ENCODE peak calls at places on chromosomes 6 and 20, in five cellular contexts. O, W, X, G and U are unnamed samples. For H3K4me1, the result is how much of the 10 kb centered on the place peaks cover.

GRCh38 chr6:26420607-26421235 is 18.6 kb downstream of the BTN3A1 start:
- DNase-seq in X (peak), O (peak), G (no peak), W (peak), U (no peak)

GRCh38 chr6:25660512-25660911 is 8.5 kb downstream of the SCGN start:
- DNase-seq in O (no peak), G (no peak), W (peak), X (no peak), U (no peak)

GRCh38 chr20:4161447-4162251 is 146.3 kb upstream of the RNF24 start:
- DNase-seq in O (peak), X (no peak), G (peak), W (no peak), U (peak)

GRCh38 chr20:1401431-1401907 is 8.6 kb upstream of the FKBP1A start:
- DNase-seq in W (no peak), X (no peak), O (no peak), G (no peak), U (no peak)

GRCh38 chr6:148857817-148858390 is 111.1 kb downstream of the UST start:
- DNase-seq in X (no peak), G (no peak), O (no peak), W (no peak), U (no peak)

GRCh38 chr6:152435816-152436215 is 201.3 kb downstream of the SYNE1 start:
- DNase-seq in O (no peak), W (no peak), X (no peak), G (no peak), U (no peak)

GRCh38 chr6:57123111-57123510 is 33.1 kb downstream of the ZNF451 start:
- DNase-seq in O (no peak), X (no peak), W (no peak), G (no peak), U (no peak)

GRCh38 chr6:132405143-132405915 is 4.1 kb upstream of the MOXD1 start:
- DNase-seq in G (no peak), O (no peak), X (no peak), W (no peak), U (no peak)

GRCh38 chr6:43798688-43799444 is 28.9 kb downstream of the VEGFA start:
- DNase-seq in W (peak), G (peak), O (peak), X (peak), U (peak)

GRCh38 chr6:7152467-7152866 is 44.7 kb downstream of the RREB1 start:
- DNase-seq in X (no peak), W (no peak), O (no peak), G (no peak), U (no peak)

GRCh38 chr6:10481101-10481500 is 40.0 kb upstream of the GCNT2 start:
- DNase-seq in X (no peak), G (no peak), W (no peak), O (no peak), U (no peak)

GRCh38 chr6:107436881-107437280 is 22.5 kb downstream of the PDSS2 start:
- DNase-seq in W (no peak), X (no peak), G (no peak), O (no peak), U (no peak)

GRCh38 chr6:127096167-127096566 is 22.3 kb upstream of the RSPO3 start:
- DNase-seq in O (no peak), W (no peak), G (no peak), X (no peak), U (no peak)

GRCh38 chr6:88301888-88302768 is 136.0 kb upstream of the CNR1 start:
- DNase-seq in G (no peak), O (no peak), W (no peak), X (no peak), U (no peak)

GRCh38 chr6:131954775-131955107 is 3.6 kb upstream of the CCN2 start:
- DNase-seq in X (peak), W (peak), O (peak), G (peak), U (peak)

GRCh38 chr6:160101262-160102205 is 20.1 kb upstream of the SLC22A1 start:
- DNase-seq in O (no peak), G (no peak), X (no peak), W (no peak), U (no peak)

GRCh38 chr20:39069976-39070375 is 107.8 kb downstream of the DHX35 start:
- DNase-seq in X (no peak), W (no peak), G (no peak), O (no peak), U (no peak)

GRCh38 chr6:143135326-143135725 is 74.6 kb downstream of the AIG1 start:
- DNase-seq in X (no peak), W (peak), O (no peak), G (no peak), U (no peak)

GRCh38 chr6:165774903-165775608 is 112.0 kb upstream of the PDE10A start:
- DNase-seq in G (no peak), O (no peak), W (peak), X (peak), U (no peak)

GRCh38 chr6:134870677-134871498 is 79.0 kb downstream of the ALDH8A1 start:
- DNase-seq in X (no peak), O (no peak), W (no peak), G (no peak), U (no peak)

GRCh38 chr20:19956976-19957375 is 60.2 kb upstream of the NAA20 start:
- DNase-seq in O (no peak), X (no peak), G (no peak), W (no peak), U (no peak)

GRCh38 chr6:31063906-31064435 is 48.4 kb downstream of the C6orf15 start:
- DNase-seq in X (no peak), W (no peak), O (no peak), G (no peak), U (no peak)

GRCh38 chr20:52494244-52494643 is 302.7 kb upstream of the ZFP64 start:
- DNase-seq in G (no peak), X (no peak), O (no peak), W (peak), U (no peak)

GRCh38 chr6:163780993-163781392 is 366.5 kb downstream of the QKI start:
- DNase-seq in O (no peak), X (peak), W (no peak), G (no peak), U (no peak)

GRCh38 chr6:43258180-43258579 is 14.9 kb downstream of the TTBK1 start:
- DNase-seq in X (no peak), W (no peak), G (no peak), O (no peak), U (no peak)

GRCh38 chr6:83702749-83703148 is 6.2 kb downstream of the SNAP91 start:
- DNase-seq in W (no peak), G (no peak), O (no peak), X (no peak), U (no peak)

GRCh38 chr20:62285722-62286121 is 17.1 kb upstream of the ADRM1 start:
- DNase-seq in X (no peak), G (no peak), O (no peak), W (peak), U (no peak)

GRCh38 chr6:39104528-39104927 is 10.5 kb downstream of the SAYSD1 start:
- DNase-seq in G (no peak), X (no peak), W (no peak), O (no peak), U (no peak)

GRCh38 chr6:130357436-130357835 is 8.4 kb upstream of the TMEM200A start:
- DNase-seq in X (no peak), W (no peak), G (no peak), O (no peak), U (no peak)

GRCh38 chr6:129032602-129033001 is 149.7 kb downstream of the LAMA2 start:
- DNase-seq in X (no peak), W (no peak), G (no peak), O (no peak), U (no peak)

GRCh38 chr6:158500016-158500735 is 59.7 kb upstream of the TMEM181 start:
- DNase-seq in O (no peak), W (no peak), G (no peak), X (no peak), U (no peak)

GRCh38 chr20:43752561-43753301 is 25.9 kb upstream of the GTSF1L start:
- DNase-seq in G (peak), O (peak), W (no peak), X (no peak), U (peak)

GRCh38 chr20:50518270-50518721 is 8.1 kb downstream of the PTPN1 start:
- DNase-seq in X (no peak), O (no peak), W (no peak), G (no peak), U (no peak)
- H3K4me3 ChIP-seq in X (no peak), O (no peak), W (no peak), G (no peak), U (no peak)

DNA sequence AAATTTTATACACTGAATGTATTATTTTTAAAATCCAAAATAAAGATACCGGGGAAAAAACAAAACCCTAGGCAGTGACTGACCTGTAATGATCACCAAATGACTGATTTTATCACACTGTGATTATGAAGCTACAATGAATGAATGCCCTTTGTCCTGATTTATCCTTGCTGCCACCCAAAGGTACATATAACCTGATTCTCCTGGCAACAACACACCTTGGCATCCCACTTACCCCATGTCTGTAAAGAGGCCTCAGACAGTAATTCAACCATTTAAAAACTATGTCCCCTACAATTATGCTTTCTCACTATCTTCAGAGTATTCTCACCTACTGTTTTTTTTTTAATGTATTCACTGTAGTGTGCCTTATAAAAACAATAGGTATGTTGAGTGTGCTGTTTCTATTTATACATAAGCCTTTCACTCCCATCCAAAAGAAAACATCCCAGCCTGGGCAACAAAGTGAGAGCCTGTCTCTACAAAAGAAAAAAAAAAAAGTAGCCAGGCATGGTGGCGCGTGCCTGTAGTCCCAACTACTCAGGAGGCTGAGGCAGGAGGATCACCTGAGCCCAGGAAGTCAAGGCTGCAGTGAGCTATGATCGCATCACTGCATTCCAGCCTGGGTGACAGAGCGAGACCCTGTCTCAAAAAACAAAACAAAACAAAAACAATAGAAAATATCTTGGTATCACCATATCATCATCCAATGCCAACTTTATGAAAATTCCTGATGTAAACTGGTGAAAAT is 21.7 kb downstream of the B4GALT5 start:
- DNase-seq in X (no peak), G (no peak), W (no peak), O (no peak), U (no peak)
- H3K4me1 ChIP-seq in X (under half), G (half or more), W (under half), O (under half), U (under half)

GRCh38 chr20:21550587-21550986 is 36.7 kb upstream of the NKX2-2 start:
- DNase-seq in W (no peak), X (no peak), O (no peak), G (no peak), U (no peak)

GRCh38 chr20:21548390-21549035 is 34.6 kb upstream of the NKX2-2 start:
- DNase-seq in G (no peak), O (no peak), X (no peak), W (no peak), U (no peak)

GRCh38 chr20:21546355-21546754 is 32.5 kb upstream of the NKX2-2 start:
- DNase-seq in W (no peak), X (no peak), O (no peak), G (no peak), U (no peak)
- H3K4me3 ChIP-seq in W (no peak), X (no peak), O (no peak), G (no peak), U (no peak)

DNA sequence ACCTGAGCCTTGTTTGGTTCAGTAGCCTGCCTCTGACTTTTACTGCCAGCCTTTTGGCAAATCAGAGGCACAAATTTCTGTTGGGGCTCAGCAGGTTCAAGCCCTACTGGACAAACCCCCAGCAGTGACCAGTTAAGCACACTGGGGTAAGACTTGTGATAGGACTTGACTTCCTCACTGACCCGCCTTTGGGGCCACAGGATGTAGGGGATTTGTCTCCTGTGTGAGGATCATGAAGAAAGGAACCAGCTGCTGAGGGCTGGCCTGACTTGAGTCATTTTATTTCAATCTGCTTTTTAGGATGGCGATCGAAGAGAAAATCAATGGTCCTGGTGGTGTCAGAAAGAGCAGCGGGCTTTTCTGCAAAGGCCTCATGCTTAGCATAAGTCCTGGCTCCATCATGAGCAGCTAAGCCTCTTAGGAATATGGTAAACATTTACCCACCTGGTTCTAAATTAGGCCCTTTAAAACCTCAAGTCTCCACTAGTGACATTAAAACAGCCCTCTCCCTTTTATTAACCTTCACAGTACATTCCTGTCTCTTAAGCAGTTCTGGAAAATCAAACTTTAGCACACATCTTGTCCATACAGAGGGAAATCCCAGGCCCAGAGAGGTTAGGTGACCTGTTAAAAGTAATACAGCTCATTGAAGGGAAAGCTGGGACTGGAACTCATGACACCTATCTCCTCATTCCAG is 16.6 kb downstream of the CHMP4B start:
- DNase-seq in G (no peak), X (no peak), O (no peak), W (no peak), U (no peak)
- H3K4me1 ChIP-seq in G (half or more), X (half or more), O (under half), W (under half), U (under half)

DNA sequence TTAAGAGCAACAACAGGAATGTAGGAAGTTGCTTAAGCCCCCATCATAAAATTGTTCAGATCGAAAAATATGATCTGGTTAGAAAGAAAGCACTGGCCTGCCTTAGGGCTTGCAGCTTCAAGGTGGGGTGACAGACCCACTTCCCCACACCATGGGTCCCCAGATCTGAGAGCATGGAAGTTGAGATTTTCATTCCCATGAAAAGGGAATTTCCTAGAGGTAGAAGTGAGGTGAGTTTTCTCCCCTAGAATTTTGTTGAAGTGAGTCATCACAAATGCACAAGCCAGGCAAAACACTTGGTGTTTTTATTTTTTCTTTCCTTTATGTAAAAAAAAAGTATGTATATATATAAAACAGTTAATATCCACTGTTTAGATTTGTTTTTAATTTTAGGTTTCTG is 213.6 kb upstream of the SUPT3H start:
- DNase-seq in G (no peak), W (no peak), X (no peak), O (no peak), U (no peak)
- H3K4me3 ChIP-seq in G (no peak), W (no peak), X (no peak), O (no peak), U (no peak)

GRCh38 chr20:17928633-17929311 is 39.8 kb downstream of the SNX5 start:
- DNase-seq in G (peak), X (no peak), O (peak), W (no peak), U (peak)
- H3K4me1 ChIP-seq in G (under half), X (under half), O (under half), W (under half), U (under half)